ENCODE peak calls at places on chromosomes 6 and 20, in four cellular contexts. F is germinal center, O is adrenal gland, E is ELF-1. D is an unnamed sample.

GRCh38 chr6:84314377-84314898 is 87.0 kb upstream of the CEP162 start:
- DNase-seq in F (no peak), O (no peak), E (no peak), D (no peak)

GRCh38 chr20:34951652-34952051 is 4.0 kb downstream of the GSS start:
- DNase-seq in F (peak), O (no peak), E (no peak), D (no peak)

GRCh38 chr6:35497571-35498406 is 910 bp upstream of the TEAD3 start:
- DNase-seq in F (peak), O (peak), E (peak), D (no peak)

GRCh38 chr6:44041461-44042260 is 85.6 kb downstream of the MRPL14 start:
- DNase-seq in F (no peak), O (peak), E (peak), D (peak)

GRCh38 chr6:111487656-111488055 is 4.6 kb upstream of the REV3L start:
- DNase-seq in F (peak), O (no peak), E (no peak), D (peak)

GRCh38 chr20:44909872-44910689 is at the start of gene PABPC1L:
- DNase-seq in F (peak), O (peak), E (peak), D (peak)

GRCh38 chr6:153003294-153003645 is 761 bp upstream of the MTRF1L start:
- DNase-seq in F (no peak), O (no peak), E (no peak), D (no peak)

GRCh38 chr6:98824163-98824906 is 10.0 kb upstream of the POU3F2 start:
- DNase-seq in F (no peak), O (no peak), E (no peak), D (no peak)

GRCh38 chr6:147063469-147064031 is 140.7 kb upstream of the STXBP5 start:
- DNase-seq in F (no peak), O (no peak), E (no peak), D (no peak)

GRCh38 chr20:51700809-51701285 is 67.3 kb downstream of the ATP9A start:
- DNase-seq in F (peak), O (peak), E (peak), D (peak)

GRCh38 chr20:39878809-39879208 is 810.2 kb downstream of the MAFB start:
- DNase-seq in F (no peak), O (peak), E (no peak), D (no peak)

GRCh38 chr20:15146948-15147347 is 809.5 kb upstream of the FLRT3 start:
- DNase-seq in F (no peak), O (no peak), E (peak), D (no peak)

GRCh38 chr6:3013486-3013885 is 13.8 kb downstream of the NQO2 start:
- DNase-seq in F (no peak), O (peak), E (peak), D (no peak)

GRCh38 chr20:51386586-51386985 is 155.9 kb downstream of the NFATC2 start:
- DNase-seq in F (no peak), O (no peak), E (no peak), D (no peak)

GRCh38 chr6:4487538-4487937 is 288.7 kb upstream of the CDYL start:
- DNase-seq in F (no peak), O (no peak), E (no peak), D (no peak)

D was measured in OCI-M1.